ENCODE peak calls at places on chromosome 3, in seven cellular contexts. O is H9, P is mesendoderm, R is IMR-90, H is mesenchymal stem cell, G is H1, Z is trophoblast cell. E is an unnamed sample.

GRCh38 chr3:148873928-148874326 is 8.8 kb downstream of the CPA3 start:
- DNase-seq in O (no peak), P (no peak), R (peak; percentile 9), H (no peak), G (no peak), Z (no peak), E (no peak)

GRCh38 chr3:172513488-172513887 is 9.7 kb downstream of the TNFSF10 start:
- DNase-seq in O (no peak), P (no peak), R (peak; percentile 79), H (peak; percentile 52), G (no peak), Z (no peak), E (no peak)

GRCh38 chr3:112013058-112013783 is 14.5 kb downstream of the TAGLN3 start:
- DNase-seq in O (peak; percentile 67), P (peak; percentile 80), R (peak; percentile 80), H (peak; percentile 82), G (peak; percentile 59), Z (peak; percentile 48), E (peak; percentile 57)

GRCh38 chr3:122104515-122105194 is 49.5 kb downstream of the CD86 start:
- DNase-seq in O (no peak), P (no peak), R (no peak), H (no peak), G (no peak), Z (no peak), E (no peak)

GRCh38 chr3:129383292-129383860 is 45.1 kb downstream of the EFCAB12 start:
- DNase-seq in O (peak; percentile 83), P (peak; percentile 85), R (peak; percentile 85), H (peak; percentile 76), G (peak; percentile 39), Z (peak; percentile 40), E (peak; percentile 55)

GRCh38 chr3:179967622-179968021 is 69.1 kb downstream of the PEX5L start:
- DNase-seq in O (no peak), P (peak; percentile 30), R (peak; percentile 0), H (no peak), G (no peak), Z (no peak), E (no peak)

GRCh38 chr3:195900426-195901355 is 7.7 kb downstream of the TNK2 start:
- DNase-seq in O (no peak), P (no peak), R (peak; percentile 54), H (no peak), G (no peak), Z (no peak), E (no peak)

GRCh38 chr3:193701896-193702644 is 109.1 kb downstream of the OPA1 start:
- DNase-seq in O (no peak), P (no peak), R (peak; percentile 27), H (no peak), G (no peak), Z (no peak), E (peak; percentile 62)

GRCh38 chr3:59772416-59773408 is 722.9 kb upstream of the CFAP20DC start:
- DNase-seq in O (no peak), P (no peak), R (no peak), H (no peak), G (no peak), Z (no peak), E (no peak)

GRCh38 chr3:17329932-17330331 is 412.5 kb downstream of the TBC1D5 start:
- DNase-seq in O (no peak), P (no peak), R (no peak), H (no peak), G (no peak), Z (no peak), E (no peak)

GRCh38 chr3:137988982-137989381 is 21.0 kb upstream of the CLDN18 start:
- DNase-seq in O (no peak), P (no peak), R (no peak), H (no peak), G (no peak), Z (no peak), E (no peak)

GRCh38 chr3:50237133-50237651 is 1.2 kb downstream of the GNAI2 start:
- DNase-seq in O (no peak), P (peak; percentile 69), R (no peak), H (peak; percentile 59), G (no peak), Z (no peak), E (no peak)

GRCh38 chr3:131454501-131454900 is 48.3 kb downstream of the MRPL3 start:
- DNase-seq in O (no peak), P (no peak), R (peak; percentile 66), H (peak; percentile 30), G (no peak), Z (no peak), E (no peak)

GRCh38 chr3:174325834-174326705 is 533.1 kb upstream of the NAALADL2 start:
- DNase-seq in O (no peak), P (no peak), R (peak; percentile 63), H (peak; percentile 39), G (no peak), Z (no peak), E (no peak)

GRCh38 chr3:172676208-172676920 is 34.5 kb downstream of the NCEH1 start:
- DNase-seq in O (peak; percentile 48), P (no peak), R (no peak), H (peak; percentile 10), G (no peak), Z (no peak), E (no peak)

GRCh38 chr3:52649461-52650210 is 36.1 kb downstream of the PBRM1 start:
- DNase-seq in O (no peak), P (no peak), R (peak; percentile 70), H (no peak), G (no peak), Z (peak; percentile 40), E (no peak)

GRCh38 chr3:87173776-87174175 is 53.3 kb upstream of the CHMP2B start:
- DNase-seq in O (no peak), P (no peak), R (no peak), H (no peak), G (no peak), Z (no peak), E (no peak)

GRCh38 chr3:188901671-188902331 is 270.0 kb upstream of the TPRG1 start:
- DNase-seq in O (no peak), P (no peak), R (peak; percentile 29), H (peak; percentile 40), G (no peak), Z (no peak), E (no peak)

GRCh38 chr3:159950156-159950898 is 38.3 kb upstream of the IL12A start:
- DNase-seq in O (no peak), P (no peak), R (no peak), H (no peak), G (no peak), Z (no peak), E (no peak)

GRCh38 chr3:122416966-122417365 is 1.1 kb upstream of the WDR5B start:
- DNase-seq in O (no peak), P (peak; percentile 29), R (no peak), H (peak; percentile 11), G (no peak), Z (no peak), E (no peak)

GRCh38 chr3:192916455-192917257 is 1.0 kb downstream of the MB21D2 start:
- DNase-seq in O (peak; percentile 82), P (peak; percentile 91), R (peak; percentile 73), H (peak; percentile 81), G (peak; percentile 74), Z (peak; percentile 73), E (peak; percentile 58)

DNA sequence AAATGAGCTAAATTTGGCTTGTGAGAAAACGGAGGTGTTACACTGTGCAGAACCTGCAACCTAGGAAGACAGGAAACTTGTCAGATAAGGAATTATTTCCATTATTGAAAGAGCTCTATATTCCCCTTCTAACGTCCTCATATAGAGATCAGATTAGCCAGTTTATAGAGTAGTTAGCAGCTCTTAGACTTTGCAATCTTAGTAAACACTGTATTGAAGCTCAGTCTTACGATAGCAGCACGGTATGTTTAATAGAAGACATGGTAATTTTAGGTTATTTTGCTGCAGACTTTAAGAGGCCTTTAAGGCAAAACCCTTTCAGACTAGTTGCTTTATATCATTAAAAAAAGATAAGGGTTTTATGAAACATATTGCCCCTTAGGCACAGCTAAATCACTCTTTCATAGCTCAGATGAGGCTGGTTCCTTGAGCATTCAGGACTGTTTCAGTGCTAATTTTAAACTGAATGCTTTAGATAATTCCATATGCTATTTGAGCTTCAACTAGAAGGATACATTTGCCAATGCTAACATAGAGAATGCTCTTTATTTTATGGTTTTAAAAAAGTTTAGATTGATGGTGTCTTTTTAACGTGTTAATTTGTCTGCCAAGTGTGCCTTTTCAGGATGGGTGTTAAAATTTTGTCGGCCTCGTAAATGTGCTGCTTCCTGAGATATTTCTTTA is 234.3 kb downstream of the PYDC2 start:
- DNase-seq in O (no peak), P (no peak), R (no peak), H (no peak), G (no peak), Z (no peak), E (no peak)
- H3K18ac ChIP-seq in O (no peak overlapping the region), P (no peak overlapping the region), R (no peak overlapping the region), H (no peak overlapping the region), G (no peak overlapping the region), Z (no peak overlapping the region), E (no peak overlapping the region)

GRCh38 chr3:4606915-4607314 is 113.8 kb downstream of the ITPR1 start:
- DNase-seq in O (no peak), P (no peak), R (no peak), H (no peak), G (no peak), Z (no peak), E (no peak)
- H2AK5ac ChIP-seq in O (no peak overlapping the region), P (no peak overlapping the region), R (no peak overlapping the region), H (no peak overlapping the region), G (peak overlapping the region; percentile 53), Z (no peak overlapping the region), E (no peak overlapping the region)

GRCh38 chr3:30290479-30290878 is 315.9 kb upstream of the TGFBR2 start:
- DNase-seq in O (peak; percentile 27), P (no peak), R (no peak), H (no peak), G (no peak), Z (no peak), E (no peak)

GRCh38 chr3:30286811-30287210 is 319.6 kb upstream of the TGFBR2 start:
- DNase-seq in O (no peak), P (no peak), R (no peak), H (no peak), G (no peak), Z (no peak), E (no peak)

GRCh38 chr3:30289751-30290150 is 316.6 kb upstream of the TGFBR2 start:
- DNase-seq in O (no peak), P (no peak), R (no peak), H (no peak), G (no peak), Z (no peak), E (no peak)

GRCh38 chr3:30288830-30289229 is 317.6 kb upstream of the TGFBR2 start:
- DNase-seq in O (no peak), P (no peak), R (no peak), H (no peak), G (no peak), Z (no peak), E (no peak)

GRCh38 chr3:30289324-30289723 is 317.1 kb upstream of the TGFBR2 start:
- DNase-seq in O (no peak), P (no peak), R (no peak), H (no peak), G (no peak), Z (no peak), E (no peak)
- H3K18ac ChIP-seq in O (no peak overlapping the region), P (no peak overlapping the region), R (no peak overlapping the region), H (no peak overlapping the region), G (no peak overlapping the region), Z (no peak overlapping the region), E (no peak overlapping the region)

DNA sequence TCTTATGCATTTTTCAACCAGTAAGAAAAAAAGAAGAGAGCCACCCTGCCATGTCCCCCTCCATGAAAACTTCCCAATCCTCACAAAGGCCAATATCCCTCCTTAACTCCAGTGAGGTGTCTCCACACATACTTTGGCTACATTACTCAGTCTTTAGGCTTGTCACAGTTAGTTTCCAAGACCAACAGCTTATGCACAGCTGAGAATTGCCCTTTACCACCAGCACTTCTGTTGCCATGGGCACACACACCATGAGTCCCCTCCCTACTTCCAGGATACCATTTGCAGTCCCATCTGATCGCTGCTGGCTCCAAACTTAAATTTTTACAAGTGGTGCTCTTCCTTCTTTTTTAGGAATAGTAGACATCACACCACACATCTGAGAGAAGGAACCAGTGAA is 150.3 kb upstream of the STRIT1 start:
- DNase-seq in O (no peak), P (no peak), R (no peak), H (no peak), G (no peak), Z (no peak), E (no peak)
- H2AK5ac ChIP-seq in O (no peak overlapping the region), P (no peak overlapping the region), R (no peak overlapping the region), H (no peak overlapping the region), G (no peak overlapping the region), Z (no peak overlapping the region), E (no peak overlapping the region)